ENCODE peak calls at places on chromosomes 12 and 14, in eight cellular contexts. One of them, this sample, is unnamed.
A peak's percentile ranks its signal among the peaks of the same experiment; 100 is the strongest.

GRCh38 chr12:117433878-117434277 is 72.5 kb upstream of the NOS1 start:
- DNase-seq in trophoblast cell: no peak
- DNase-seq in mammary epithelial cell: no peak
- DNase-seq in fibroblast of lung: no peak
- DNase-seq in H9: no peak
- DNase-seq in hepatocyte: no peak
- DNase-seq in GM23338: no peak
- DNase-seq in neural progenitor cell: no peak
- DNase-seq in this sample: no peak

GRCh38 chr14:76784881-76785280 is 23.6 kb downstream of the VASH1 start:
- DNase-seq in trophoblast cell: peak; percentile 77
- DNase-seq in neural progenitor cell: peak; percentile 94
- DNase-seq in mammary epithelial cell: peak; percentile 57
- DNase-seq in H9: peak; percentile 90
- DNase-seq in hepatocyte: peak; percentile 84
- DNase-seq in fibroblast of lung: peak; percentile 70
- DNase-seq in GM23338: peak; percentile 95
- DNase-seq in this sample: peak; percentile 75

GRCh38 chr12:44889162-44889561 is 13.0 kb upstream of the NELL2 start:
- DNase-seq in GM23338: no peak
- DNase-seq in trophoblast cell: no peak
- DNase-seq in hepatocyte: no peak
- DNase-seq in mammary epithelial cell: no peak
- DNase-seq in H9: no peak
- DNase-seq in neural progenitor cell: no peak
- DNase-seq in fibroblast of lung: no peak
- DNase-seq in this sample: no peak

GRCh38 chr12:116065561-116065960 is 211.9 kb downstream of the MED13L start:
- DNase-seq in trophoblast cell: no peak
- DNase-seq in GM23338: no peak
- DNase-seq in neural progenitor cell: no peak
- DNase-seq in H9: no peak
- DNase-seq in mammary epithelial cell: no peak
- DNase-seq in fibroblast of lung: peak; percentile 82
- DNase-seq in hepatocyte: peak; percentile 4
- DNase-seq in this sample: no peak

GRCh38 chr12:46219892-46220655 is 48.8 kb downstream of the SLC38A1 start:
- DNase-seq in mammary epithelial cell: peak; percentile 82
- DNase-seq in fibroblast of lung: peak; percentile 48
- DNase-seq in hepatocyte: no peak
- DNase-seq in H9: no peak
- DNase-seq in GM23338: no peak
- DNase-seq in neural progenitor cell: no peak
- DNase-seq in trophoblast cell: peak; percentile 96
- DNase-seq in this sample: no peak

GRCh38 chr12:14167005-14167628 is 185.7 kb upstream of the GRIN2B start:
- DNase-seq in fibroblast of lung: peak; percentile 61
- DNase-seq in mammary epithelial cell: peak; percentile 42
- DNase-seq in H9: peak; percentile 65
- DNase-seq in GM23338: peak; percentile 75
- DNase-seq in trophoblast cell: peak; percentile 82
- DNase-seq in neural progenitor cell: peak; percentile 71
- DNase-seq in hepatocyte: peak; percentile 66
- DNase-seq in this sample: peak; percentile 72

GRCh38 chr12:52751795-52752194 is 25.4 kb downstream of the KRT76 start:
- DNase-seq in mammary epithelial cell: no peak
- DNase-seq in hepatocyte: no peak
- DNase-seq in fibroblast of lung: no peak
- DNase-seq in trophoblast cell: no peak
- DNase-seq in neural progenitor cell: no peak
- DNase-seq in GM23338: no peak
- DNase-seq in H9: no peak
- DNase-seq in this sample: no peak

GRCh38 chr12:89267404-89267803 is 84.9 kb downstream of the DUSP6 start:
- DNase-seq in neural progenitor cell: no peak
- DNase-seq in mammary epithelial cell: no peak
- DNase-seq in H9: no peak
- DNase-seq in trophoblast cell: no peak
- DNase-seq in GM23338: no peak
- DNase-seq in fibroblast of lung: no peak
- DNase-seq in hepatocyte: no peak
- DNase-seq in this sample: no peak

GRCh38 chr12:52871291-52871961 is 22.6 kb upstream of the KRT78 start:
- DNase-seq in GM23338: no peak
- DNase-seq in fibroblast of lung: peak; percentile 85
- DNase-seq in neural progenitor cell: no peak
- DNase-seq in H9: no peak
- DNase-seq in mammary epithelial cell: peak; percentile 98
- DNase-seq in hepatocyte: peak; percentile 58
- DNase-seq in trophoblast cell: peak; percentile 88
- DNase-seq in this sample: no peak

GRCh38 chr12:31323466-31324115 is 2.4 kb downstream of the SINHCAF start:
- DNase-seq in neural progenitor cell: no peak
- DNase-seq in trophoblast cell: peak; percentile 18
- DNase-seq in fibroblast of lung: peak; percentile 21
- DNase-seq in GM23338: peak; percentile 56
- DNase-seq in H9: peak; percentile 50
- DNase-seq in hepatocyte: no peak
- DNase-seq in mammary epithelial cell: peak; percentile 52
- DNase-seq in this sample: peak; percentile 64

GRCh38 chr12:95326450-95326849 is 108.8 kb downstream of the VEZT start:
- DNase-seq in trophoblast cell: peak; percentile 63
- DNase-seq in H9: no peak
- DNase-seq in fibroblast of lung: peak; percentile 88
- DNase-seq in GM23338: no peak
- DNase-seq in hepatocyte: no peak
- DNase-seq in neural progenitor cell: no peak
- DNase-seq in mammary epithelial cell: no peak
- DNase-seq in this sample: no peak

GRCh38 chr12:86530996-86531655 is 274.9 kb upstream of the MGAT4C start:
- DNase-seq in hepatocyte: no peak
- DNase-seq in fibroblast of lung: peak; percentile 40
- DNase-seq in trophoblast cell: peak; percentile 37
- DNase-seq in neural progenitor cell: no peak
- DNase-seq in GM23338: no peak
- DNase-seq in H9: no peak
- DNase-seq in mammary epithelial cell: no peak
- DNase-seq in this sample: no peak

GRCh38 chr12:131860472-131861260 is 32.5 kb downstream of the MMP17 start:
- DNase-seq in GM23338: peak; percentile 81
- DNase-seq in hepatocyte: peak; percentile 90
- DNase-seq in trophoblast cell: peak; percentile 96
- DNase-seq in neural progenitor cell: peak; percentile 60
- DNase-seq in H9: peak; percentile 85
- DNase-seq in mammary epithelial cell: peak; percentile 37
- DNase-seq in fibroblast of lung: peak; percentile 90
- DNase-seq in this sample: no peak

GRCh38 chr12:19189522-19189921 is 60.0 kb downstream of the PLEKHA5 start:
- DNase-seq in GM23338: no peak
- DNase-seq in mammary epithelial cell: no peak
- DNase-seq in hepatocyte: no peak
- DNase-seq in neural progenitor cell: no peak
- DNase-seq in fibroblast of lung: no peak
- DNase-seq in H9: no peak
- DNase-seq in trophoblast cell: no peak
- DNase-seq in this sample: no peak

GRCh38 chr14:67410313-67410712 is 1.7 kb downstream of the PLEK2 start:
- DNase-seq in H9: no peak
- DNase-seq in neural progenitor cell: no peak
- DNase-seq in mammary epithelial cell: no peak
- DNase-seq in trophoblast cell: no peak
- DNase-seq in fibroblast of lung: no peak
- DNase-seq in hepatocyte: peak; percentile 26
- DNase-seq in GM23338: no peak
- DNase-seq in this sample: no peak

GRCh38 chr12:34403706-34404376 is 381.5 kb downstream of the ALG10 start:
- DNase-seq in H9: peak; percentile 14
- DNase-seq in fibroblast of lung: no peak
- DNase-seq in neural progenitor cell: no peak
- DNase-seq in trophoblast cell: no peak
- DNase-seq in hepatocyte: peak; percentile 1
- DNase-seq in GM23338: no peak
- DNase-seq in mammary epithelial cell: no peak
- DNase-seq in this sample: no peak

GRCh38 chr12:80226576-80226975 is 127.2 kb downstream of the OTOGL start:
- DNase-seq in fibroblast of lung: peak; percentile 16
- DNase-seq in H9: no peak
- DNase-seq in hepatocyte: no peak
- DNase-seq in neural progenitor cell: no peak
- DNase-seq in mammary epithelial cell: peak; percentile 26
- DNase-seq in trophoblast cell: no peak
- DNase-seq in GM23338: no peak
- DNase-seq in this sample: no peak

GRCh38 chr14:104886690-104887622 is 21.9 kb downstream of the CEP170B start:
- DNase-seq in trophoblast cell: no peak
- DNase-seq in mammary epithelial cell: no peak
- DNase-seq in neural progenitor cell: no peak
- DNase-seq in fibroblast of lung: no peak
- DNase-seq in GM23338: no peak
- DNase-seq in hepatocyte: no peak
- DNase-seq in H9: no peak
- DNase-seq in this sample: no peak

DNA sequence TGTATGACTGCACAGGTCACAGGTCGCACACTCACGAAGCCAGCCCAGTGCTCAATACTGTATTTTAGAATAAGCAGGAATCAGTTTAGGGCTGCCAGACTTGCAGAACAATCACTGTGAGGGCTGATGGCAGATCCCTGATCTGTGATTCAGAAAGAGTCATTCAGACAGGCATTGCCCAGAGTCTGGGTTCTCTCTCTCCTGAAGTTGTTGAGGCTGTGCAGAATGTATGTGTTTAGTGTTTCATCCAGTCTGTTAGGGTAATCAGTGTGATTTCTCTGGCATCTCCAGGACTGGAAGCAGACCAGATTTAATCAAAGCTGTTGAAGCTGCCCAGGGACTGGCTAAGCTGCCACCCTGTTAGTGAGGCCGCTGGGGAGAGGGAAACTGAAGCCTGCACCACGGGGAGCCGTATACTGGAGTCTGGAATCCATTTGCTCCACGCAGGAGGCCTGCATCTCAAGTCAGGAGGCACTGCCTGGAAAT is 69.3 kb downstream of the ETV6 start:
- DNase-seq in mammary epithelial cell: peak; percentile 78
- DNase-seq in fibroblast of lung: peak; percentile 53
- DNase-seq in H9: no peak
- DNase-seq in neural progenitor cell: peak; percentile 45
- DNase-seq in hepatocyte: no peak
- DNase-seq in trophoblast cell: no peak
- DNase-seq in GM23338: no peak
- DNase-seq in this sample: no peak
- H3K4me1 ChIP-seq in mammary epithelial cell: peaks cover 36% of the 10 kb centered on the region
- H3K4me1 ChIP-seq in fibroblast of lung: peaks cover 14% of the 10 kb centered on the region
- H3K4me1 ChIP-seq in H9: peaks cover 10% of the 10 kb centered on the region
- H3K4me1 ChIP-seq in neural progenitor cell: peaks cover 14% of the 10 kb centered on the region
- H3K4me1 ChIP-seq in hepatocyte: peaks cover 27% of the 10 kb centered on the region
- H3K4me1 ChIP-seq in trophoblast cell: peaks cover 22% of the 10 kb centered on the region
- H3K4me1 ChIP-seq in GM23338: peaks cover 29% of the 10 kb centered on the region
- H3K4me1 ChIP-seq in this sample: peaks cover 41% of the 10 kb centered on the region

GRCh38 chr14:56126514-56126913 is 8.3 kb downstream of the PELI2 start:
- DNase-seq in H9: no peak
- DNase-seq in neural progenitor cell: no peak
- DNase-seq in GM23338: no peak
- DNase-seq in hepatocyte: no peak
- DNase-seq in mammary epithelial cell: no peak
- DNase-seq in fibroblast of lung: no peak
- DNase-seq in trophoblast cell: no peak
- DNase-seq in this sample: no peak

GRCh38 chr14:56125772-56126411 is 7.7 kb downstream of the PELI2 start:
- DNase-seq in mammary epithelial cell: no peak
- DNase-seq in neural progenitor cell: no peak
- DNase-seq in fibroblast of lung: no peak
- DNase-seq in GM23338: no peak
- DNase-seq in H9: no peak
- DNase-seq in hepatocyte: no peak
- DNase-seq in trophoblast cell: no peak
- DNase-seq in this sample: no peak

GRCh38 chr14:56121786-56122185 is 3.6 kb downstream of the PELI2 start:
- DNase-seq in hepatocyte: no peak
- DNase-seq in H9: no peak
- DNase-seq in fibroblast of lung: peak; percentile 74
- DNase-seq in GM23338: no peak
- DNase-seq in trophoblast cell: no peak
- DNase-seq in neural progenitor cell: no peak
- DNase-seq in mammary epithelial cell: no peak
- DNase-seq in this sample: no peak

GRCh38 chr14:56122306-56122705 is 4.1 kb downstream of the PELI2 start:
- DNase-seq in GM23338: no peak
- DNase-seq in trophoblast cell: no peak
- DNase-seq in mammary epithelial cell: no peak
- DNase-seq in H9: no peak
- DNase-seq in hepatocyte: no peak
- DNase-seq in fibroblast of lung: no peak
- DNase-seq in neural progenitor cell: no peak
- DNase-seq in this sample: no peak

GRCh38 chr14:56124296-56124695 is 6.1 kb downstream of the PELI2 start:
- DNase-seq in H9: no peak
- DNase-seq in trophoblast cell: no peak
- DNase-seq in hepatocyte: no peak
- DNase-seq in GM23338: no peak
- DNase-seq in neural progenitor cell: no peak
- DNase-seq in fibroblast of lung: no peak
- DNase-seq in mammary epithelial cell: no peak
- DNase-seq in this sample: no peak
- H2AFZ ChIP-seq in H9: no peak overlapping the region
- H2AFZ ChIP-seq in trophoblast cell: no peak overlapping the region
- H2AFZ ChIP-seq in hepatocyte: no peak overlapping the region
- H2AFZ ChIP-seq in GM23338: no peak overlapping the region
- H2AFZ ChIP-seq in neural progenitor cell: no peak overlapping the region
- H2AFZ ChIP-seq in fibroblast of lung: no peak overlapping the region
- H2AFZ ChIP-seq in mammary epithelial cell: no peak overlapping the region
- H2AFZ ChIP-seq in this sample: no peak overlapping the region

GRCh38 chr12:62738105-62738504 is 196.8 kb downstream of the PPM1H start:
- DNase-seq in GM23338: no peak
- DNase-seq in trophoblast cell: no peak
- DNase-seq in neural progenitor cell: no peak
- DNase-seq in fibroblast of lung: no peak
- DNase-seq in mammary epithelial cell: peak; percentile 19
- DNase-seq in hepatocyte: no peak
- DNase-seq in H9: no peak
- DNase-seq in this sample: no peak
- H3K4me2 ChIP-seq in GM23338: peak overlapping the region; percentile 64
- H3K4me2 ChIP-seq in trophoblast cell: no peak overlapping the region
- H3K4me2 ChIP-seq in neural progenitor cell: no peak overlapping the region
- H3K4me2 ChIP-seq in fibroblast of lung: no peak overlapping the region
- H3K4me2 ChIP-seq in mammary epithelial cell: no peak overlapping the region
- H3K4me2 ChIP-seq in hepatocyte: no peak overlapping the region
- H3K4me2 ChIP-seq in H9: no peak overlapping the region
- H3K4me2 ChIP-seq in this sample: no peak overlapping the region

DNA sequence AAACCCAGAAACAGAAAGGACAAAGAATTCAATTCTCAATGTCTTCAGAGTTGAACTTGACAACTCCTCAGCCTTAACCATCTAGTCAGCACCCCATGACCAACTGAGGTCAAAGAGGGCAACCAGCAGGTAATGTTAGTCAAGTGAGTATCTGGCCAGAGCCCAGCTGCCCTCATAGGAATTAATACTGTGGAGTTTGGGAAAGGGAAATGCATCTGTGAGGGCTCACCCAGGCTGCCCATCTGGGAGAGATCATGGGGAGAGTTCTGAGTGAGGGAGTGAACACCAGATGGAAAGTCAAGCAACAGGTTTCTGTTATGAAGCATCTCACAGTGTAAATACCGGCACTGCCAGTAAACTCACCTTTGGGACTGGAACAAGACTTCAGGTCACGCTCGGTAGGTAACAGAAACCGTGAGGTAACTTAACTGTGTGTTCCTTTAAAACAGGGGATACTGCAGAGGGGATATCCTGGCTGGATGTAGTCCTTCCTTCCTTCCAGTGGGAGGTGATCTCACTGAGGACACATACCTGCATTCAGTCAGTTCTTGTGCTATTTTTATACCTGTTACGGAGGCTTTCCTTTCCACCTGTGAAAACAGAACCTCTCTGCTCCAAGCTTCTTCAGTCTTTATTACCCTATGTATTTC is 94.4 kb downstream of the DAD1 start:
- DNase-seq in GM23338: peak; percentile 55
- DNase-seq in trophoblast cell: no peak
- DNase-seq in hepatocyte: no peak
- DNase-seq in fibroblast of lung: no peak
- DNase-seq in H9: no peak
- DNase-seq in neural progenitor cell: no peak
- DNase-seq in mammary epithelial cell: no peak
- DNase-seq in this sample: no peak
- H3K4me1 ChIP-seq in GM23338: peaks cover 15% of the 10 kb centered on the region
- H3K4me1 ChIP-seq in trophoblast cell: no peaks in the 10 kb centered on the region
- H3K4me1 ChIP-seq in hepatocyte: no peaks in the 10 kb centered on the region
- H3K4me1 ChIP-seq in fibroblast of lung: no peaks in the 10 kb centered on the region
- H3K4me1 ChIP-seq in H9: peaks cover 2% of the 10 kb centered on the region
- H3K4me1 ChIP-seq in neural progenitor cell: peaks cover 7% of the 10 kb centered on the region
- H3K4me1 ChIP-seq in mammary epithelial cell: peaks cover 4% of the 10 kb centered on the region
- H3K4me1 ChIP-seq in this sample: peaks cover 98% of the 10 kb centered on the region

This sample was measured in OCI-LY7.